ENCODE peak calls at places on chromosomes 5 and 9, in seven cellular contexts. W is pancreas; C is heart left ventricle; G is lower leg skin; P is activated CD8-positive, alpha-beta T cell treated with anti-CD3 and anti-CD28 coated beads for 36 hours; I is mammary epithelial cell; H is left lung. Q is an unnamed sample.

GRCh38 chr5:113027015-113027414 is 50.4 kb downstream of the DCP2 start:
- DNase-seq in G (peak; percentile 68), H (no peak), C (no peak), W (no peak), P (no peak), I (no peak), Q (no peak)

GRCh38 chr5:80760178-80760577 is 105.4 kb upstream of the DHFR start:
- DNase-seq in G (no peak), W (no peak), H (no peak), P (no peak), C (no peak), I (no peak), Q (no peak)

GRCh38 chr5:1987471-1987870 is 104.7 kb upstream of the IRX4 start:
- DNase-seq in W (no peak), G (peak; percentile 57), I (no peak), H (no peak), P (no peak), C (no peak), Q (no peak)

GRCh38 chr5:25009063-25009462 is 364.3 kb upstream of the CDH10 start:
- DNase-seq in I (no peak), H (no peak), W (no peak), C (no peak), G (no peak), P (no peak), Q (no peak)

GRCh38 chr5:95786821-95787408 is 35.6 kb downstream of the GLRX start:
- DNase-seq in G (no peak), W (no peak), C (no peak), H (no peak), P (no peak), I (no peak), Q (no peak)

GRCh38 chr9:127424669-127424986 is 446 bp downstream of the ZNF79 start:
- DNase-seq in W (no peak), G (no peak), C (no peak), H (no peak), P (peak; percentile 58), I (no peak), Q (no peak)

GRCh38 chr5:151051066-151051930 is 29.5 kb downstream of the TNIP1 start:
- DNase-seq in C (peak; percentile 84), H (peak; percentile 82), W (no peak), P (peak; percentile 88), I (peak; percentile 51), G (peak; percentile 97), Q (peak; percentile 86)

GRCh38 chr5:77863181-77863580 is 87.0 kb upstream of the TBCA start:
- DNase-seq in G (no peak), H (no peak), C (no peak), P (no peak), I (no peak), W (no peak), Q (no peak)

GRCh38 chr5:56761486-56761885 is 53.9 kb upstream of the MAP3K1 start:
- DNase-seq in I (no peak), C (no peak), P (no peak), G (no peak), H (no peak), W (no peak), Q (no peak)

GRCh38 chr5:62538017-62538942 is 40.3 kb upstream of the LRRC70 start:
- DNase-seq in G (no peak), H (no peak), W (no peak), I (peak; percentile 88), P (no peak), C (no peak), Q (no peak)

GRCh38 chr9:91589101-91589553 is 165.5 kb upstream of the NFIL3 start:
- DNase-seq in C (peak; percentile 48), G (no peak), P (no peak), W (no peak), H (no peak), I (peak; percentile 13), Q (no peak)

GRCh38 chr9:113609562-113610318 is 146.2 kb downstream of the RGS3 start:
- DNase-seq in I (no peak), C (peak; percentile 94), H (peak; percentile 78), P (no peak), G (no peak), W (peak; percentile 92), Q (no peak)

GRCh38 chr9:81250041-81250440 is 439.3 kb downstream of the TLE1 start:
- DNase-seq in P (no peak), C (no peak), W (no peak), G (no peak), H (no peak), I (no peak), Q (no peak)

GRCh38 chr5:8686707-8687106 is 817.8 kb downstream of the MTRR start:
- DNase-seq in H (no peak), W (no peak), C (no peak), P (no peak), G (no peak), I (no peak), Q (no peak)

GRCh38 chr9:87556821-87557220 is 59.2 kb downstream of the DAPK1 start:
- DNase-seq in P (no peak), I (no peak), W (no peak), C (no peak), H (peak; percentile 49), G (no peak), Q (peak; percentile 68)

GRCh38 chr5:96140496-96140895 is 178.8 kb upstream of the ELL2 start:
- DNase-seq in P (no peak), H (no peak), G (no peak), I (no peak), C (no peak), W (no peak), Q (no peak)

GRCh38 chr9:14347408-14348224 is 33.7 kb upstream of the NFIB start:
- DNase-seq in I (peak; percentile 67), C (peak; percentile 63), P (no peak), W (no peak), G (peak; percentile 85), H (peak; percentile 41), Q (no peak)
- TF ChIP-seq CTCF in I (peak; percentile 38), C (peak; percentile 19), P (no peak), W (no peak), G (no peak), H (no peak), Q (no peak)

GRCh38 chr5:141343242-141343952 is at the start of gene PCDHGA3:
- DNase-seq in G (no peak), H (no peak), I (peak; percentile 60), P (peak; percentile 45), C (peak; percentile 46), W (no peak), Q (no peak)
- TF ChIP-seq CTCF in G (no peak), H (no peak), I (peak; percentile 59), P (peak; percentile 43), C (peak; percentile 51), W (no peak), Q (peak; percentile 15)

DNA sequence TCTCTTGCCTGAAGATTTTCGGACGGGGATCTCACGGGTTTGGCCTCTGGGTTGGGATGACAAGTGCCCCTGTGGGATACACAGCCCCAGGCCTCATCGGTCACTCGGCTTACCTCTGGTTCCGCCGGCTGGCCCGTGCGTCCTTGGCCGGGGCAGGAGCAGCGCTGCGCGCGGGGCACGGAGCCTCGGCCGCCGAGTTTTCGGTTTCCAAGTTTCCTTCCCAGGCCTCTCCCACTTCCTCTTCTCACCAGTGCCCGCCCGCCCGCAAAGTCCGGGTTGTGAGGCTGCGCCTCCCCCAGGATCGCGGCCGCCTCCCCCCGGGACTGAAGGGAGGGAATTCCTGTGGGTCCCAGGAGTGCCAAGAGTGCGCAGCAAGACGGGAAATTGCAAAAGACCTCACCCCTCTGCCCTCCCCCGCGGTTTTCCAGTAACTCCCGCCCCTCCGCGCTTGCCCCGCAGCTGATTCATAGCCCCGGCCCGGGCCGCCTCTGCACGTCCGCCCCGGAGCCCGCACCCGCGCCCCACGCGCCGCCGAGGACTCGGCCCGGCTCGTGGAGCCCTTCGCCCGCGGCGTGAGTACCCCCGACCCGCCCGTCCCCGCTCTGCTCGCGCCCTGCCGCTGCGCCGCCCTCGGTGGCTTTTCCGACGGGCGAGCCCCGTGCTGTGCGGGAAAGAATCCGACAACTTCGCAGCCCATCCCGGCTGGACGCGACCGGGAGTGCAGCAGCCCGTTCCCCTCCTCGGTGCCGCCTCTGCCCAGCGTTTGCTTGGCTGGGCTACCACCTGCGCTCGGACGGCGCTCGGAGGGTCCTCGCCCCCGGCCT is at the start of gene OSMR:
- DNase-seq in W (peak; percentile 92), C (peak; percentile 95), P (peak; percentile 13), G (peak; percentile 98), H (peak; percentile 93), I (peak; percentile 98), Q (no peak)
- TF ChIP-seq CTCF in W (no peak), C (no peak), P (no peak), G (no peak), H (no peak), I (no peak), Q (no peak)

GRCh38 chr9:10855847-10856246 is 243.0 kb upstream of the PTPRD start:
- DNase-seq in H (no peak), I (no peak), C (no peak), W (no peak), G (no peak), P (no peak), Q (no peak)
- TF ChIP-seq CTCF in H (no peak), I (peak; percentile 23), C (peak; percentile 26), W (no peak), G (no peak), P (no peak), Q (no peak)

DNA sequence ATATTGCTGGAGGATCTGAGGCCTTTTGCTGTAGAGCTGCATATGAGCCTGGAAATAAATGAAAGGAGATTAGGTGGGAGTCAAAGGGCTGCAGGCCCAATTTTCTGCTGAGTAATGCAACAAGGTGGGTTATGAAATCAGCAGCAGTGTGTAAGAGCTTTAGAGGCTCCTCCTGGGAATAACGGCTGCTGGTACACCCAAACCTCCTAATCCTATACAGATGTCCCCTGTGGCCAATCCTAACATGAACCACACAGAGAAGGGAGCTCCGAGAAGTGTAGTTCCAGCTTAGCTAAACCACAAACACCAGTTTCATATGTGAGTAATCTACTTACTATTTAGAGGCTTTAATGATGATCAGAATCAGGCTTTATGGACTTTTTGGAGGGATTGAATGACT is 437.7 kb downstream of the TMEM232 start:
- DNase-seq in H (no peak), W (no peak), C (no peak), I (peak; percentile 15), P (no peak), G (no peak), Q (no peak)
- TF ChIP-seq CTCF in H (no peak), W (no peak), C (no peak), I (no peak), P (no peak), G (no peak), Q (no peak)

DNA sequence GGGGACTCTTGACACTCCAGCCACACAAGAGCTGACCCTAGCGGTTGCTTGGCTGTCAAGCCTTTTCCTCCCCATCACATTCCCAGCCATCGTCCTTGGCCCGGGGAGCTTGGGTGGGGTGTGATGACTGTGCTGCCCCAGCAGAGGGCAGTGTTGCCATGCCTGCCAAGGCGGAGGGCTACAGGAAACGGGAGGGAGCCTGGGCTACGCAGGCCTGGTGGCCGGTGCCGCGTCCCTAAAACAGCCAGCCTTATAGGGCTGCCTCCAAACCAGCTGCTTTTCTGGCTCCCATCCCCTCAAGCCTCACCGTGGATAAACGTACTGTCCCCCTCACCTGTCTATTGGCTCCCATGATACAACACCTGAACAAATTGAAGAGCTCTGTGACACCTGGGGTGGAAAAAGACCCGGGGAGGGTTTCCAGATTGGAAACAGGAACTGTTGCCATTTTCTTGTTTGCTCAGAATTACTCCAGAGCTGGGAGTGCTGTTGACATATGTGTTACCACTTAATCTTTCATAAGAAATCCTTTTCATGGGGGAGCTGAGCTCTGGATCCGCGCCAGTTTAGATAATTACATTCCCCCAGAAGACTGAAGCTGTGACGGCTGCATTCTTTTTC is 72.8 kb upstream of the ASTN2 start:
- DNase-seq in P (peak; percentile 47), W (peak; percentile 93), H (peak; percentile 58), I (peak; percentile 65), G (peak; percentile 92), C (peak; percentile 49), Q (no peak)
- TF ChIP-seq CTCF in P (peak; percentile 81), W (peak; percentile 99), H (peak; percentile 88), I (peak; percentile 97), G (peak; percentile 63), C (peak; percentile 94), Q (peak; percentile 82)

Q was measured in CD14-positive monocyte.